ENCODE peak calls at places on chromosomes 7 and 10, in ten cellular contexts. J is glutamatergic neuron; L is esophagus squamous epithelium; A is T-helper 1 cell; O is activated T-cell treated with anti-CD3 and anti-CD28 coated beads, Interleukin-2, amount 50 U/mL, for 4 hours; U is brain microvascular endothelial cell; T is neural crest cell; M is HEK293T; Y is Right ventricle myocardium superior; E is activated CD8-positive, alpha-beta memory T cell treated with anti-CD3 and anti-CD28 coated beads, Interleukin-2, amount 50 U/mL, for 48 hours. I is an unnamed sample.

GRCh38 chr10:77296534-77297369 is 340.9 kb downstream of the KCNMA1 start:
- DNase-seq in E (no peak), Y (no peak), J (no peak), T (no peak), A (no peak), O (no peak), M (no peak), L (no peak), U (no peak), I (no peak)

GRCh38 chr10:129259128-129259527 is 207.9 kb upstream of the MGMT start:
- DNase-seq in E (no peak), U (no peak), A (no peak), Y (no peak), M (no peak), J (no peak), O (no peak), T (no peak), L (no peak), I (no peak)

GRCh38 chr10:1655367-1655766 is 82.0 kb downstream of the ADARB2 start:
- DNase-seq in L (no peak), Y (no peak), J (no peak), O (no peak), A (no peak), E (no peak), M (no peak), U (no peak), T (no peak), I (no peak)

GRCh38 chr7:102412548-102412947 is 16.4 kb downstream of the PRKRIP1 start:
- DNase-seq in L (no peak), E (no peak), O (peak; percentile 48), J (peak; percentile 76), U (peak; percentile 26), Y (peak; percentile 67), M (peak; percentile 52), T (peak; percentile 23), A (peak; percentile 40), I (no peak)

GRCh38 chr7:98877146-98877545 is 1.2 kb upstream of the TRRAP start:
- DNase-seq in L (no peak), M (no peak), T (no peak), J (no peak), Y (no peak), E (no peak), O (no peak), A (no peak), U (no peak), I (no peak)

GRCh38 chr7:108613147-108613948 is 43.7 kb downstream of the DNAJB9 start:
- DNase-seq in Y (no peak), O (no peak), J (no peak), A (no peak), M (peak; percentile 22), T (no peak), U (peak; percentile 5), L (no peak), E (no peak), I (no peak)

GRCh38 chr7:155298288-155298833 is 683 bp downstream of the INSIG1 start:
- DNase-seq in T (no peak), O (no peak), J (peak; percentile 28), Y (no peak), A (no peak), M (no peak), E (no peak), L (no peak), U (no peak), I (no peak)

GRCh38 chr7:112997831-112998230 is 88.8 kb downstream of the GPR85 start:
- DNase-seq in L (no peak), J (no peak), U (no peak), E (no peak), Y (no peak), O (no peak), M (no peak), A (no peak), T (no peak), I (no peak)

GRCh38 chr10:9342865-9343450 is 1288.5 kb downstream of the GATA3 start:
- DNase-seq in Y (no peak), A (no peak), E (no peak), M (peak; percentile 35), O (no peak), U (peak; percentile 18), T (no peak), L (no peak), J (no peak), I (peak; percentile 3)

GRCh38 chr10:46229144-46229563 is 57.6 kb upstream of the ANTXRL start:
- DNase-seq in L (no peak), O (no peak), T (peak; percentile 48), J (peak; percentile 56), Y (no peak), A (peak; percentile 6), U (no peak), M (peak; percentile 68), E (peak; percentile 57), I (no peak)

GRCh38 chr7:151806204-151806603 is 70.7 kb downstream of the PRKAG2 start:
- DNase-seq in Y (peak; percentile 24), L (no peak), U (no peak), E (no peak), A (no peak), M (no peak), T (no peak), O (no peak), J (no peak), I (no peak)

GRCh38 chr7:37915438-37915837 is 1.2 kb downstream of the SFRP4 start:
- DNase-seq in T (no peak), Y (no peak), O (no peak), M (no peak), L (no peak), E (no peak), J (no peak), U (peak; percentile 11), A (no peak), I (no peak)

GRCh38 chr10:63206576-63206975 is 73.4 kb downstream of the NRBF2 start:
- DNase-seq in J (no peak), U (no peak), L (no peak), A (no peak), M (no peak), O (no peak), T (no peak), Y (no peak), E (no peak), I (no peak)

I was measured in GM04503.